ENCODE peak calls at places on chromosome 19, in six cellular contexts. N is adrenal gland; P is activated T-helper 1 cell treated with Interleukin-2 at 50 U/mL for 16 hours; M is T-helper 1 cell; S is activated T-cell treated with anti-CD3 and anti-CD28 coated beads, Interleukin-2, amount 50 U/mL, for 48 hours; V is stimulated activated CD4-positive, alpha-beta T cell treated with anti-CD3 and anti-CD28 coated beads, Interleukin-15, amount 100 ng/mL, for 1 hour. J is an unnamed sample.

GRCh38 chr19:8393871-8394250 is 3.7 kb downstream of the RAB11B start:
- DNase-seq in M (no peak), N (no peak), P (no peak), S (no peak), V (no peak), J (no peak)

GRCh38 chr19:52297601-52298358 is 811 bp downstream of the ZNF480 start:
- DNase-seq in N (peak), V (no peak), M (no peak), P (no peak), S (no peak), J (no peak)

GRCh38 chr19:45920458-45920857 is 5.9 kb upstream of the NANOS2 start:
- DNase-seq in V (no peak), N (no peak), P (no peak), S (no peak), M (no peak), J (no peak)

GRCh38 chr19:13234518-13234917 is 84.3 kb downstream of the IER2 start:
- DNase-seq in N (peak), S (peak), V (peak), M (peak), P (peak), J (peak)

GRCh38 chr19:41089955-41090354 is 1.7 kb downstream of the CYP2A13 start:
- DNase-seq in N (no peak), M (no peak), P (no peak), S (no peak), V (no peak), J (no peak)

GRCh38 chr19:50325310-50326100 is 3.7 kb downstream of the KCNC3 start:
- DNase-seq in V (peak), P (peak), S (peak), M (peak), N (peak), J (peak)

GRCh38 chr19:1884719-1885334 is 469 bp downstream of the ABHD17A start:
- DNase-seq in M (no peak), N (no peak), V (no peak), S (peak), P (no peak), J (no peak)

GRCh38 chr19:1206733-1207301 is 1.2 kb downstream of the STK11 start:
- DNase-seq in M (no peak), N (peak), S (no peak), V (no peak), P (no peak), J (peak)

GRCh38 chr19:42378225-42378929 is 11.7 kb downstream of the CNFN start:
- DNase-seq in V (no peak), S (no peak), P (no peak), M (no peak), N (no peak), J (no peak)

GRCh38 chr19:4583961-4584669 is 24.6 kb upstream of the SEMA6B start:
- DNase-seq in M (no peak), V (no peak), P (no peak), S (peak), N (peak), J (no peak)

GRCh38 chr19:7545295-7545694 is 9.8 kb downstream of the PNPLA6 start:
- DNase-seq in N (no peak), S (no peak), V (no peak), P (no peak), M (no peak), J (no peak)

GRCh38 chr19:50047686-50048085 is 21.9 kb downstream of the ZNF473 start:
- DNase-seq in S (no peak), N (no peak), P (no peak), M (no peak), V (no peak), J (no peak)

GRCh38 chr19:35883920-35884319 is 15.5 kb downstream of the APLP1 start:
- DNase-seq in S (no peak), V (no peak), P (no peak), N (no peak), M (no peak), J (no peak)

J was measured in transverse colon.